ENCODE peak calls at places on chromosomes 1 and 21, in six cellular contexts. A is stomach; C is CD8-positive, alpha-beta memory T cell; X is lung; K is IMR-90; R is suprapubic skin. L is an unnamed sample.

GRCh38 chr21:18155508-18156193 is 89.0 kb upstream of the CHODL start:
- DNase-seq in A (no peak), C (no peak), X (no peak), K (no peak), R (no peak), L (no peak)

GRCh38 chr1:98963359-98963758 is 41.3 kb downstream of the PLPPR5 start:
- DNase-seq in A (no peak), C (no peak), X (no peak), K (peak), R (no peak), L (no peak)

GRCh38 chr1:21174638-21175323 is 1.9 kb downstream of the EIF4G3 start:
- DNase-seq in A (no peak), C (no peak), X (no peak), K (peak), R (no peak), L (no peak)

GRCh38 chr1:106620521-106620954 is 435.9 kb upstream of the PRMT6 start:
- DNase-seq in A (no peak), C (no peak), X (no peak), K (no peak), R (no peak), L (peak)

GRCh38 chr21:41207401-41208388 is 39.7 kb downstream of the BACE2 start:
- DNase-seq in A (peak), C (no peak), X (peak), K (peak), R (no peak), L (no peak)

GRCh38 chr1:23908453-23909341 is 4.5 kb downstream of the CNR2 start:
- DNase-seq in A (no peak), C (no peak), X (no peak), K (no peak), R (no peak), L (no peak)

GRCh38 chr1:67687649-67688048 is 2.6 kb downstream of the GADD45A start:
- DNase-seq in A (no peak), C (no peak), X (no peak), K (peak), R (no peak), L (no peak)

GRCh38 chr21:29155118-29155932 is 24.9 kb downstream of the MAP3K7CL start:
- DNase-seq in A (no peak), C (no peak), X (peak), K (peak), R (no peak), L (no peak)

GRCh38 chr1:23525558-23526174 is 5.4 kb downstream of the E2F2 start:
- DNase-seq in A (no peak), C (no peak), X (no peak), K (no peak), R (no peak), L (no peak)

GRCh38 chr1:39711359-39712340 is 20.4 kb upstream of the HPCAL4 start:
- DNase-seq in A (no peak), C (no peak), X (peak), K (peak), R (no peak), L (no peak)

GRCh38 chr1:115507256-115507589 is 134.5 kb upstream of the VANGL1 start:
- DNase-seq in A (no peak), C (no peak), X (no peak), K (peak), R (no peak), L (no peak)

GRCh38 chr1:87392241-87393192 is 63.8 kb downstream of the LMO4 start:
- DNase-seq in A (no peak), C (no peak), X (no peak), K (peak), R (no peak), L (no peak)

GRCh38 chr1:205630651-205631009 is 1.2 kb downstream of the ELK4 start:
- DNase-seq in A (no peak), C (no peak), X (no peak), K (no peak), R (no peak), L (no peak)

GRCh38 chr1:30307182-30307581 is 416.2 kb downstream of the MATN1 start:
- DNase-seq in A (no peak), C (no peak), X (no peak), K (no peak), R (no peak), L (no peak)

GRCh38 chr1:146032613-146033219 is 11.2 kb upstream of the HJV start:
- DNase-seq in A (no peak), C (no peak), X (no peak), K (peak), R (no peak), L (no peak)

GRCh38 chr1:53294557-53294956 is 33.3 kb downstream of the LRP8 start:
- DNase-seq in A (no peak), C (peak), X (no peak), K (peak), R (no peak), L (no peak)

GRCh38 chr1:110214454-110215404 is 4.6 kb downstream of the KCNC4 start:
- DNase-seq in A (peak), C (no peak), X (no peak), K (peak), R (no peak), L (no peak)

GRCh38 chr1:94191216-94191615 is 46.2 kb downstream of the ARHGAP29 start:
- DNase-seq in A (no peak), C (no peak), X (no peak), K (no peak), R (no peak), L (no peak)

GRCh38 chr1:226586650-226587443 is 38.3 kb downstream of the STUM start:
- DNase-seq in A (no peak), C (no peak), X (no peak), K (no peak), R (no peak), L (no peak)

GRCh38 chr1:222276062-222276461 is 271.8 kb downstream of the HHIPL2 start:
- DNase-seq in A (no peak), C (no peak), X (no peak), K (no peak), R (no peak), L (no peak)

GRCh38 chr1:99607590-99607989 is 38.3 kb upstream of the PALMD start:
- DNase-seq in A (no peak), C (no peak), X (no peak), K (no peak), R (no peak), L (no peak)

GRCh38 chr1:2347409-2347785 is 44.0 kb downstream of the MORN1 start:
- DNase-seq in A (no peak), C (no peak), X (no peak), K (no peak), R (peak), L (peak)

GRCh38 chr1:218957971-218958370 is 215.7 kb upstream of the LYPLAL1 start:
- DNase-seq in A (no peak), C (no peak), X (no peak), K (no peak), R (no peak), L (no peak)

GRCh38 chr1:204206121-204206520 is 7.7 kb downstream of the GOLT1A start:
- DNase-seq in A (no peak), C (no peak), X (no peak), K (peak), R (peak), L (no peak)

GRCh38 chr1:94754101-94754500 is 66.1 kb upstream of the SLC44A3 start:
- DNase-seq in A (no peak), C (no peak), X (no peak), K (no peak), R (no peak), L (no peak)

GRCh38 chr1:209611771-209612570 is 28.5 kb downstream of the CAMK1G start:
- DNase-seq in A (no peak), C (no peak), X (no peak), K (no peak), R (no peak), L (no peak)

GRCh38 chr1:223233410-223234163 is 90.5 kb upstream of the TLR5 start:
- DNase-seq in A (peak), C (no peak), X (no peak), K (peak), R (peak), L (peak)

GRCh38 chr1:225554216-225554812 is 98.6 kb downstream of the ENAH start:
- DNase-seq in A (no peak), C (no peak), X (no peak), K (peak), R (no peak), L (no peak)

GRCh38 chr1:54317084-54317483 is 89.1 kb downstream of the SSBP3 start:
- DNase-seq in A (no peak), C (no peak), X (no peak), K (peak), R (no peak), L (no peak)

GRCh38 chr1:207049974-207050391 is 1.0 kb downstream of the YOD1 start:
- DNase-seq in A (peak), C (peak), X (no peak), K (peak), R (no peak), L (no peak)

GRCh38 chr1:38152351-38153082 is 105.9 kb upstream of the POU3F1 start:
- DNase-seq in A (no peak), C (no peak), X (no peak), K (no peak), R (no peak), L (no peak)

GRCh38 chr1:39940253-39940652 is 14.7 kb upstream of the MFSD2A start:
- DNase-seq in A (no peak), C (no peak), X (no peak), K (no peak), R (no peak), L (no peak)

GRCh38 chr21:45219517-45219916 is 68.2 kb downstream of the POFUT2 start:
- DNase-seq in A (no peak), C (no peak), X (no peak), K (peak), R (no peak), L (no peak)
- H3K27ac ChIP-seq in A (no peak), C (no peak), X (no peak), K (peak), R (no peak), L (no peak)

GRCh38 chr21:33763573-33763881 is 121.2 kb downstream of the ITSN1 start:
- DNase-seq in A (no peak), C (no peak), X (no peak), K (no peak), R (no peak), L (no peak)

GRCh38 chr21:33762798-33763572 is 120.7 kb downstream of the ITSN1 start:
- DNase-seq in A (no peak), C (no peak), X (no peak), K (peak), R (no peak), L (no peak)

GRCh38 chr21:33761104-33762036 is 119.1 kb downstream of the ITSN1 start:
- DNase-seq in A (no peak), C (no peak), X (no peak), K (peak), R (no peak), L (no peak)

GRCh38 chr21:33755354-33755753 is 113.1 kb downstream of the ITSN1 start:
- DNase-seq in A (no peak), C (no peak), X (no peak), K (no peak), R (no peak), L (no peak)

GRCh38 chr21:33760641-33761103 is 118.4 kb downstream of the ITSN1 start:
- DNase-seq in A (no peak), C (no peak), X (no peak), K (peak), R (no peak), L (no peak)
- H3K27ac ChIP-seq in A (peak), C (no peak), X (no peak), K (peak), R (peak), L (peak)

DNA sequence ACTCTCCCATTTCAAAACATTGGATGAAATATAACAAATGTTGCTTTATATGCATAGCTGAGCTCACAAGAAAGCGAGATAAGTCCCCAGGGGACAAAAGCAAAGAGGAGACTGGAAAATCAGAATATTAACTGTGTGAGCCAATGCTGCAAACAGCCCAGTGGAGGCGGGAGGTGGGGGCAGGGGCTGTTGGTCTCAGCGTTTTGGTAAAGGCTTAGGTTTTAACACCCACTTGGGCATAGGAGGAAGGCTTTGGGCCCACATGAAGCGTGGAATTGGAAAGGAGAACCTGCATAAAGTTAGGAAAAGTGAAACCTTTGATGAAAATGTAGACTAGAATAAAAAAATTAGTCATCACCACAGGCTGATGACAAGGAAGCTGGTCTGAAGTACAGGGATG is 30.2 kb upstream of the SMIM12 start:
- DNase-seq in A (no peak), C (no peak), X (no peak), K (no peak), R (no peak), L (no peak)
- H3K27ac ChIP-seq in A (no peak), C (no peak), X (no peak), K (no peak), R (no peak), L (no peak)

DNA sequence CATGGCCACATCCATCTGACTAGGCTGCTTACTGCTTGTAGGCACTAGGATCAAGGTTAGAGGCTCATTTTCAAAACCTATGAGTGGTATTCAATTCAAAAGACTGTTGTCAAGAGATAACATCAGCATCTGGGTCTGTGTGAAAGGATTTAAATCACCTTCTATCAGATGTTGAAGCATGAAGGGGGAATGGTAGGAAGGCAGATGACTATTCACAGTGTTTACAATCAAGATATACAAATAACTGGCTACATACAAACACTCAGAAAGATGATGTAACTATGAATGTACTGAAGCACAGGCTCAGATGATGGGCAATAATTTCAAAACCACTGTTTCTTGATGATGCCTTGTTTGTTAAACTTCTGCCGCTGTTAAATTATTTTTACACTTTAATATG is 249.2 kb downstream of the SLC45A1 start:
- DNase-seq in A (no peak), C (no peak), X (no peak), K (peak), R (no peak), L (no peak)
- H3K27ac ChIP-seq in A (peak), C (no peak), X (no peak), K (no peak), R (no peak), L (no peak)

GRCh38 chr1:180631197-180631765 is 541 bp upstream of the XPR1 start:
- DNase-seq in A (no peak), C (no peak), X (no peak), K (no peak), R (no peak), L (no peak)
- H3K27ac ChIP-seq in A (peak), C (peak), X (peak), K (no peak), R (peak), L (peak)

GRCh38 chr1:234658143-234658542 is 48.2 kb upstream of the IRF2BP2 start:
- DNase-seq in A (peak), C (no peak), X (peak), K (peak), R (no peak), L (no peak)

GRCh38 chr1:234654002-234654733 is 44.2 kb upstream of the IRF2BP2 start:
- DNase-seq in A (no peak), C (no peak), X (no peak), K (no peak), R (no peak), L (no peak)

GRCh38 chr1:234655328-234656069 is 45.5 kb upstream of the IRF2BP2 start:
- DNase-seq in A (no peak), C (no peak), X (no peak), K (no peak), R (no peak), L (no peak)

GRCh38 chr1:234656981-234657651 is 47.1 kb upstream of the IRF2BP2 start:
- DNase-seq in A (no peak), C (no peak), X (no peak), K (peak), R (no peak), L (no peak)

DNA sequence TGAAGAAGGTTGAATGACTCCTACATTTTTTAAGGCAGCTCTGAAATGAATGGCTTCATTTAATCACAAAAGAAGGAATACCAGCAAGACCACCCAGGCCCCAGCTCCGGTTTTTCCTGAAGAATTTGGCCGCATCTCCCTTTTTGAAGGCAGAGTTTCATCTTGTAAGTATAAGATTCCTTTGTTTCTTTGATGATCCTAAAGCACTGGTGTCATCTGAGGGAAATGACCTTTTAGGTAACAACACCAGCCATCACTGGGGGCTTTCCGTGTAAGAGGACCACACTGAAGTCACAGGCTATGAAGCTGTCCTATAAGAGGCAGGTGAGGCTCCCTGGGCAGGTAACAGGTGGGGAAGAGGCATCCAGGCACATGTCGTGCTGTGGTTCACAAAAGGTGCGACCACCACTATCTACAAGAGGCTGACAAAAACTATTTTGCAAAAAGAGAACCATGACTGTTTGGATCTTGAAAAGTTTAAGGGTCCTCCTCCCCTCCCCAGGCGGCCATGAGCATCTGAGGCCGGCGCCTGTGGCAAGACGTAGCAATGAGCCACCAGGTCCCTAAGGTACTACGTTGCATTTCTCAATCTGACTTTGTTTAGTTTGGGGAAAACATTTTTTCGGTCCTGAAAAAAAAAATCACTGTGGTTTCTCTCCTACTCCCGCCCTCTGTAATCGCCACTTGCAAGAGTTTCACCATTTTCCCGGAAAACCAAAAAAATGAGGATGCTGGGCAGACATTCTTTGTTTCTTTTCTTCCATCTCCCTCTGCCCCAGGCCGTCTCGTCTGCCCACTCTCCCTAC is 46.3 kb upstream of the IRF2BP2 start:
- DNase-seq in A (no peak), C (no peak), X (no peak), K (peak), R (no peak), L (no peak)
- H3K27ac ChIP-seq in A (peak), C (no peak), X (no peak), K (peak), R (peak), L (no peak)

L was measured in dorsolateral prefrontal cortex.